ENCODE peak calls at places on chromosomes 11 and 22, in six cellular contexts. A is NCI-H446; H is activated CD4-positive, alpha-beta T cell treated with anti-CD3 and anti-CD28 coated beads for 24 hours; G is lower lobe of right lung; P is GM20000; Z is T-helper 9 cell. T is an unnamed sample.

GRCh38 chr11:60370811-60371297 is 7.5 kb upstream of the MS4A7 start:
- DNase-seq in A (no peak), H (no peak), G (no peak), P (no peak), Z (no peak), T (no peak)

GRCh38 chr11:77140231-77140959 is 12.3 kb downstream of the MYO7A start:
- DNase-seq in A (no peak), H (no peak), G (peak; percentile 37), P (no peak), Z (no peak), T (no peak)

GRCh38 chr22:49969751-49970527 is 9.4 kb downstream of the PIM3 start:
- DNase-seq in A (no peak), H (no peak), G (peak; percentile 47), P (no peak), Z (no peak), T (no peak)

GRCh38 chr11:117834838-117835443 is 10.4 kb upstream of the FXYD2 start:
- DNase-seq in A (no peak), H (no peak), G (no peak), P (no peak), Z (no peak), T (no peak)

GRCh38 chr11:104333977-104334376 is 170.0 kb upstream of the PDGFD start:
- DNase-seq in A (no peak), H (no peak), G (no peak), P (no peak), Z (no peak), T (no peak)

GRCh38 chr11:111795333-111795985 is 29.3 kb upstream of the PPP2R1B start:
- DNase-seq in A (no peak), H (no peak), G (no peak), P (no peak), Z (no peak), T (no peak)

GRCh38 chr22:35638408-35638807 is 9.8 kb upstream of the APOL6 start:
- DNase-seq in A (no peak), H (no peak), G (peak; percentile 58), P (no peak), Z (no peak), T (peak; percentile 52)

GRCh38 chr22:35556666-35557065 is 16.0 kb downstream of the RASD2 start:
- DNase-seq in A (no peak), H (no peak), G (no peak), P (no peak), Z (no peak), T (no peak)

GRCh38 chr11:30855383-30856006 is 269.3 kb upstream of the MPPED2 start:
- DNase-seq in A (no peak), H (no peak), G (no peak), P (no peak), Z (no peak), T (no peak)

GRCh38 chr11:31711137-31711536 is 100.0 kb downstream of the PAX6 start:
- DNase-seq in A (no peak), H (no peak), G (no peak), P (no peak), Z (no peak), T (no peak)